ENCODE peak calls at places on chromosome 10, in four cellular contexts. Z, M, Y and L are unnamed samples.

GRCh38 chr10:59708816-59709471 is 706 bp downstream of the SLC16A9 start:
- DNase-seq in M (peak), Z (no peak), Y (peak), L (peak)

GRCh38 chr10:80284522-80284921 is 4.9 kb downstream of the MAT1A start:
- DNase-seq in Z (no peak), Y (no peak), M (no peak), L (no peak)

GRCh38 chr10:42801135-42801534 is 18.5 kb downstream of the BMS1 start:
- DNase-seq in M (no peak), Z (no peak), Y (no peak), L (no peak)

GRCh38 chr10:29839826-29840515 is 205.2 kb upstream of the SVIL start:
- DNase-seq in Y (no peak), M (no peak), Z (no peak), L (peak)

GRCh38 chr10:92418221-92418620 is 127.3 kb downstream of the MARCHF5 start:
- DNase-seq in M (no peak), Z (no peak), Y (no peak), L (no peak)

GRCh38 chr10:129784891-129785290 is 179.2 kb downstream of the EBF3 start:
- DNase-seq in Z (no peak), Y (no peak), M (no peak), L (no peak)

GRCh38 chr10:1163204-1163660 is 107.0 kb downstream of the WDR37 start:
- DNase-seq in M (no peak), Y (no peak), Z (no peak), L (no peak)

GRCh38 chr10:29392376-29393021 is 103.6 kb downstream of the LYZL1 start:
- DNase-seq in Y (peak), M (no peak), Z (peak), L (peak)

GRCh38 chr10:25786181-25786580 is 147.8 kb upstream of the MYO3A start:
- DNase-seq in Y (no peak), M (no peak), Z (no peak), L (no peak)

GRCh38 chr10:79149662-79150443 is 81.1 kb downstream of the ZMIZ1 start:
- DNase-seq in M (peak), Z (peak), Y (no peak), L (no peak)

GRCh38 chr10:67976292-67977245 is 92.1 kb downstream of the SIRT1 start:
- DNase-seq in Z (no peak), M (peak), Y (peak), L (peak)

GRCh38 chr10:89792187-89792586 is 90.8 kb downstream of the KIF20B start:
- DNase-seq in Z (peak), Y (no peak), M (no peak), L (no peak)

GRCh38 chr10:132802694-132803320 is 16.9 kb upstream of the NKX6-2 start:
- DNase-seq in Z (no peak), Y (no peak), M (no peak), L (no peak)

GRCh38 chr10:61064356-61064755 is 120.4 kb upstream of the RHOBTB1 start:
- DNase-seq in Y (no peak), M (no peak), Z (no peak), L (no peak)